ENCODE peak calls at places on chromosomes 4 and X, in four cellular contexts. S, E, U and J are unnamed samples.

GRCh38 chr4:139099366-139099982 is 77.5 kb downstream of the ELF2 start:
- DNase-seq in E (peak; percentile 60), S (peak; percentile 90), U (peak; percentile 91), J (peak; percentile 81)

GRCh38 chr4:150297861-150298474 is 219.7 kb downstream of the DCLK2 start:
- DNase-seq in E (no peak), S (peak; percentile 69), U (no peak), J (peak; percentile 63)

GRCh38 chrX:81215685-81216084 is 13.8 kb downstream of the SH3BGRL start:
- DNase-seq in U (no peak), E (no peak), S (no peak), J (no peak)

GRCh38 chr4:5972571-5972970 is 45.7 kb downstream of the C4orf50 start:
- DNase-seq in U (no peak), E (no peak), S (no peak), J (no peak)

GRCh38 chr4:171583790-171584189 is 229.4 kb upstream of the GALNTL6 start:
- DNase-seq in U (no peak), S (no peak), E (no peak), J (no peak)

GRCh38 chrX:87517571-87518141 is at the start of gene KLHL4:
- DNase-seq in U (no peak), E (peak; percentile 18), S (peak; percentile 86), J (peak; percentile 81)

GRCh38 chrX:134714633-134715110 is 56.4 kb upstream of the PLAC1 start:
- DNase-seq in S (no peak), U (no peak), E (no peak), J (no peak)

GRCh38 chrX:21384178-21384577 is 10.0 kb downstream of the CNKSR2 start:
- DNase-seq in E (no peak), S (no peak), U (no peak), J (no peak)

GRCh38 chr4:151251922-151252321 is 25.0 kb upstream of the PRSS48 start:
- DNase-seq in E (no peak), S (no peak), U (peak; percentile 92), J (no peak)

GRCh38 chrX:126697091-126697490 is 122.4 kb upstream of the PRR32 start:
- DNase-seq in E (no peak), S (no peak), U (no peak), J (no peak)

GRCh38 chrX:132591719-132592275 is 103.0 kb upstream of the MBNL3 start:
- DNase-seq in E (no peak), S (no peak), U (peak; percentile 63), J (no peak)

GRCh38 chr4:8644966-8645752 is 52.6 kb downstream of the CPZ start:
- DNase-seq in U (no peak), S (no peak), E (peak; percentile 3), J (no peak)

GRCh38 chr4:75922588-75922987 is 18.2 kb downstream of the NAAA start:
- DNase-seq in E (no peak), S (no peak), U (no peak), J (no peak)

GRCh38 chr4:58587856-58588255 is 1477.7 kb upstream of the IGFBP7 start:
- DNase-seq in E (no peak), S (peak; percentile 51), U (no peak), J (peak; percentile 4)

GRCh38 chrX:108347800-108348199 is 90.4 kb downstream of the COL4A6 start:
- DNase-seq in E (no peak), S (no peak), U (no peak), J (no peak)

GRCh38 chr4:124913237-124913636 is 200.7 kb upstream of the ANKRD50 start:
- DNase-seq in U (no peak), S (no peak), E (no peak), J (no peak)

GRCh38 chr4:2290488-2290887 is 28.6 kb upstream of the MXD4 start:
- DNase-seq in U (no peak), S (no peak), E (peak; percentile 13), J (no peak)

GRCh38 chrX:22135171-22135711 is 103.1 kb downstream of the PHEX start:
- DNase-seq in S (peak; percentile 80), U (no peak), E (no peak), J (peak; percentile 77)

GRCh38 chrX:11422529-11422857 is 129.3 kb downstream of the AMELX start:
- DNase-seq in E (no peak), S (no peak), U (no peak), J (no peak)

GRCh38 chrX:47214435-47215077 is 3.9 kb upstream of the CDK16 start:
- DNase-seq in U (no peak), S (no peak), E (no peak), J (no peak)

GRCh38 chr4:152784490-152785195 is 4.9 kb downstream of the ARFIP1 start:
- DNase-seq in U (no peak), S (peak; percentile 44), E (no peak), J (peak; percentile 30)

GRCh38 chrX:38839269-38839668 is 38.0 kb downstream of the MID1IP1 start:
- DNase-seq in E (no peak), S (no peak), U (no peak), J (no peak)

GRCh38 chrX:103688949-103689348 is 2.5 kb upstream of the MORF4L2 start:
- DNase-seq in U (peak; percentile 3), S (peak; percentile 31), E (no peak), J (peak; percentile 39)

GRCh38 chr4:48813984-48814383 is 16.9 kb upstream of the OCIAD1 start:
- DNase-seq in S (no peak), E (no peak), U (no peak), J (no peak)

GRCh38 chrX:72126048-72126415 is 5.7 kb downstream of the RTL5 start:
- DNase-seq in E (no peak), U (no peak), S (no peak), J (no peak)